ENCODE peak calls at places on chromosomes 11 and 22, in ten cellular contexts. P, N, I, J, R, M, H, X, D and K are unnamed samples.

GRCh38 chr11:47590026-47590861 is 3.8 kb downstream of the FAM180B start:
- DNase-seq in D (peak; percentile 25), X (no peak), H (no peak), N (no peak), I (no peak), M (no peak), R (peak; percentile 41), P (peak; percentile 56), J (no peak), K (no peak)

GRCh38 chr11:134418119-134418840 is 6.2 kb upstream of the B3GAT1 start:
- DNase-seq in H (no peak), P (peak; percentile 2), R (no peak), N (peak; percentile 3), X (no peak), J (no peak), I (no peak), M (no peak), D (no peak), K (no peak)

GRCh38 chr22:27844656-27845602 is 43.4 kb upstream of the MN1 start:
- DNase-seq in P (no peak), D (peak; percentile 60), R (peak; percentile 40), M (peak; percentile 69), I (no peak), X (peak; percentile 65), J (no peak), N (no peak), H (no peak), K (no peak)

GRCh38 chr11:8218840-8219239 is 44.8 kb downstream of the LMO1 start:
- DNase-seq in X (no peak), M (no peak), P (no peak), I (no peak), R (no peak), N (no peak), D (no peak), J (no peak), H (no peak), K (no peak)

GRCh38 chr22:31790240-31790639 is 36.4 kb downstream of the DEPDC5 start:
- DNase-seq in P (no peak), N (no peak), D (no peak), J (no peak), H (no peak), R (no peak), X (no peak), I (no peak), M (no peak), K (no peak)

GRCh38 chr11:46382644-46383403 is 1.4 kb downstream of the MDK start:
- DNase-seq in N (peak; percentile 46), R (no peak), I (no peak), J (no peak), P (peak; percentile 30), M (no peak), H (no peak), D (peak; percentile 38), X (peak; percentile 74), K (peak; percentile 11)

GRCh38 chr11:56948991-56949390 is 39.7 kb upstream of the OR5AK2 start:
- DNase-seq in P (no peak), I (no peak), R (no peak), N (no peak), D (no peak), X (no peak), H (no peak), M (no peak), J (no peak), K (no peak)

GRCh38 chr22:30340911-30341685 is 14.4 kb upstream of the TBC1D10A start:
- DNase-seq in N (no peak), I (no peak), M (no peak), H (no peak), J (peak; percentile 32), P (no peak), R (no peak), X (no peak), D (no peak), K (peak; percentile 96)

GRCh38 chr11:72456651-72457050 is 22.3 kb upstream of the CLPB start:
- DNase-seq in X (no peak), M (no peak), I (no peak), D (no peak), P (no peak), H (no peak), J (no peak), N (no peak), R (no peak), K (no peak)

GRCh38 chr22:47957649-47958048 is 1195.2 kb downstream of the TBC1D22A start:
- DNase-seq in P (no peak), N (no peak), H (no peak), M (no peak), X (no peak), I (no peak), J (no peak), R (no peak), D (no peak), K (no peak)

GRCh38 chr11:128355558-128355957 is 231.8 kb downstream of the ETS1 start:
- DNase-seq in D (no peak), X (no peak), M (no peak), H (no peak), R (no peak), N (no peak), J (no peak), P (no peak), I (no peak), K (no peak)

GRCh38 chr22:18070041-18070440 is 7.7 kb upstream of the PEX26 start:
- DNase-seq in M (no peak), N (no peak), J (no peak), I (no peak), D (no peak), R (no peak), H (no peak), P (no peak), X (no peak), K (no peak)

GRCh38 chr11:112343368-112344039 is 82.8 kb upstream of the PLET1 start:
- DNase-seq in D (no peak), X (no peak), H (no peak), N (peak; percentile 54), M (peak; percentile 47), I (no peak), R (no peak), P (peak; percentile 55), J (no peak), K (no peak)

GRCh38 chr11:87428266-87428665 is 390.5 kb downstream of the TMEM135 start:
- DNase-seq in J (no peak), N (peak; percentile 61), I (no peak), H (no peak), X (no peak), D (no peak), P (no peak), R (no peak), M (no peak), K (no peak)

GRCh38 chr11:87432006-87432405 is 394.3 kb downstream of the TMEM135 start:
- DNase-seq in R (no peak), J (no peak), N (peak; percentile 66), I (no peak), H (no peak), X (no peak), M (no peak), D (peak; percentile 81), P (no peak), K (no peak)

GRCh38 chr11:87425943-87426342 is 388.2 kb downstream of the TMEM135 start:
- DNase-seq in N (peak; percentile 62), P (no peak), H (no peak), R (no peak), D (peak; percentile 80), M (no peak), X (peak; percentile 48), I (no peak), J (no peak), K (no peak)

GRCh38 chr11:87430821-87431220 is 393.1 kb downstream of the TMEM135 start:
- DNase-seq in M (no peak), H (no peak), X (no peak), N (no peak), R (no peak), P (peak; percentile 69), J (no peak), I (no peak), D (no peak), K (no peak)

DNA sequence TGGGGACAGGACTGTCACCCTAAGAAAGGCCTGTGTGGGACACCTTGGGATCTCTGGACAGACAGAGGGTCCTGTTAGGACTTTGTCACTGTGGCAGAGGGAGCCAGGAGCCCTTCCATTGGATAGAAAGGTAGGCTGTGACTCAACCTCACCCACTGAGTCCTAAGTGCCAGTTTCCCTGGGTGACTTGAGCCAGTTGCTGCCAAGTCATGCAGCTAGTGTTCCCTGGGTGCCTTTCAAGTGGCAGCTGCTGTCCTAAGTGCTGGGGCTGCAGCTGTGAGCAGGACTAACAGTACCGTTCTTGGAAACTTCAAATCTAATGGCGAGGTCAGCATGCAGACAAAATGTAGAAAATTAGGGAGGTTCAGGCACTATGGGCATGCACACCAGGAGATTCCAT is 393.7 kb downstream of the TMEM135 start:
- DNase-seq in J (no peak), N (no peak), I (no peak), M (no peak), R (no peak), P (no peak), D (no peak), H (no peak), X (no peak), K (no peak)
- H3K27ac ChIP-seq in J (no peak overlapping the region), N (peak overlapping the region; percentile 33), I (no peak overlapping the region), M (no peak overlapping the region), R (no peak overlapping the region), P (no peak overlapping the region), D (no peak overlapping the region), H (no peak overlapping the region), X (no peak overlapping the region), K (no peak overlapping the region)

GRCh38 chr11:121578216-121579063 is 125.7 kb upstream of the SORL1-AS1 start:
- DNase-seq in I (no peak), J (no peak), N (peak; percentile 4), H (no peak), X (no peak), M (no peak), D (peak; percentile 18), P (no peak), R (no peak), K (no peak)
- H3K27ac ChIP-seq in I (no peak overlapping the region), J (peak overlapping the region; percentile 14), N (no peak overlapping the region), H (no peak overlapping the region), X (no peak overlapping the region), M (peak overlapping the region; percentile 19), D (no peak overlapping the region), P (no peak overlapping the region), R (peak overlapping the region; percentile 42), K (peak overlapping the region; percentile 5)

GRCh38 chr11:61111060-61111435 is 8.8 kb downstream of the CD5 start:
- DNase-seq in D (no peak), P (no peak), N (no peak), X (no peak), M (no peak), R (no peak), H (no peak), I (no peak), J (no peak), K (no peak)
- H3K27ac ChIP-seq in D (no peak overlapping the region), P (no peak overlapping the region), N (no peak overlapping the region), X (no peak overlapping the region), M (no peak overlapping the region), R (no peak overlapping the region), H (no peak overlapping the region), I (no peak overlapping the region), J (no peak overlapping the region), K (no peak overlapping the region)

DNA sequence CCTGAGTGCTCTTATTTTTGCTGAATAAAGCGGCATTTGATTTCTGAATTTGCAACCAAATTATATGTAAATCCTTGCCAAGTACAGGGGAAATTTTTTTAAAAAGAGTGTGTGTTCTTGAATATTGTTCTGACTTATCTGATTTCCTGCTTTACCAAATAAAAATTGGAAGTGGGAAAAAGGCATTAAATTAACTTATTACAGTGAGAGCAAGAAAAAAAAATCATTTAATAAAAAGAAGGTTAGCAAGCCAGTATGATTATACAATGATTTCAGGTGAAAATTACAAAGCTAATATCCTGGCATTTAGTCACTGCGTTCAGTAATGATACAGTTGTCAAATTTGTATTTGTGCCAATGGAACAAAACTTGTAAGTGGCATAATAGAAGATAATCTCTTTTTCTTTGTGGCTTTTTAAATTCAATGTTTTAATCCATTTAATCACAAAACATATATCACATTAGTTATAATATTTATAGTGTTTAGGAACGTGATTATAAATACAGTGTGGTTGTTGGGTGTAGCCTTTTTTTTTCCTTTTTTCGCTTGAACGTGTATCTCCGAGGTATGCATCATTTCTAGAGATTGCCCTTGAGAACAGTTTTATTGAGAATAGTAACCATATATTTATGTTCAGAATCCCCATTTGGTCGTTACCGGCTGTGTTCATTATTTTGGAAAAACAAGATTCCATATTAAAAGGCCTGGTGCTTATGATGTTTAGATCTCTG is 82.0 kb upstream of the PPARA start:
- DNase-seq in D (peak; percentile 37), M (no peak), J (no peak), X (no peak), N (no peak), P (peak; percentile 71), R (no peak), I (no peak), H (no peak), K (no peak)
- H3K27ac ChIP-seq in D (peak overlapping the region; percentile 98), M (peak overlapping the region; percentile 100), J (peak overlapping the region; percentile 100), X (no peak overlapping the region), N (peak overlapping the region; percentile 99), P (peak overlapping the region; percentile 95), R (peak overlapping the region; percentile 100), I (peak overlapping the region; percentile 73), H (peak overlapping the region; percentile 100), K (peak overlapping the region; percentile 98)